ENCODE peak calls at places on chromosomes 16 and 17, in four cellular contexts. D is skeletal muscle cell; H is effector CD4-positive, alpha-beta T cell; T is fibroblast of the conjunctiva. G is an unnamed sample.

GRCh38 chr16:57347858-57348257 is 10.7 kb upstream of the CCL22 start:
- DNase-seq in H (no peak), T (no peak), D (no peak), G (no peak)

GRCh38 chr17:29076722-29077121 is 33.8 kb downstream of the PIPOX start:
- DNase-seq in H (no peak), T (no peak), D (no peak), G (peak; percentile 30)

GRCh38 chr16:86964846-86965245 is 352.3 kb downstream of the C16orf95 start:
- DNase-seq in H (no peak), T (no peak), D (no peak), G (no peak)

GRCh38 chr16:80954985-80955384 is 51.7 kb downstream of the CMC2 start:
- DNase-seq in D (no peak), T (no peak), H (no peak), G (no peak)

GRCh38 chr17:63345598-63345997 is 100.5 kb downstream of the CYB561 start:
- DNase-seq in D (no peak), H (no peak), T (no peak), G (no peak)

GRCh38 chr17:33171931-33172330 is 121.2 kb downstream of the ASIC2 start:
- DNase-seq in H (no peak), D (no peak), T (no peak), G (no peak)

GRCh38 chr17:49976163-49976827 is 7.3 kb downstream of the DLX4 start:
- DNase-seq in H (no peak), D (no peak), T (no peak), G (no peak)

GRCh38 chr16:6190756-6191155 is 1093.2 kb upstream of the EEF2KMT start:
- DNase-seq in D (no peak), T (no peak), H (no peak), G (no peak)

GRCh38 chr17:77193653-77194052 is 52.9 kb downstream of the SEC14L1 start:
- DNase-seq in D (no peak), H (no peak), T (no peak), G (no peak)

GRCh38 chr17:47694018-47694817 is at the start of gene TBKBP1:
- DNase-seq in D (peak; percentile 40), H (peak; percentile 46), T (no peak), G (peak; percentile 94)

GRCh38 chr16:11139624-11140375 is 116.2 kb downstream of the SOCS1 start:
- DNase-seq in T (no peak), D (no peak), H (no peak), G (peak; percentile 21)

GRCh38 chr16:67228034-67228785 is 1.3 kb downstream of the TMEM208 start:
- DNase-seq in H (no peak), T (no peak), D (no peak), G (no peak)

GRCh38 chr16:17408296-17408695 is 62.5 kb downstream of the XYLT1 start:
- DNase-seq in D (no peak), H (no peak), T (no peak), G (no peak)

GRCh38 chr16:67294171-67294757 is 14.9 kb downstream of the PLEKHG4 start:
- DNase-seq in T (no peak), D (no peak), H (no peak), G (no peak)